ENCODE peak calls at places on chromosomes 2 and 18, in ten cellular contexts. J is stomach, D is COR-L47, P is neural crest cell, G is NCI-H510A treated with DMSO at 0.1 percent for 48 hours, T is Right ventricle myocardium inferior, N is heart left ventricle, L is GM19239, V is head of caudate nucleus, A is fibroblast of gingiva. M is an unnamed sample.

GRCh38 chr18:26317353-26317865 is 91.2 kb downstream of the TAF4B start:
- DNase-seq in P (no peak), G (no peak), N (no peak), A (peak; percentile 73), J (no peak), D (no peak), V (no peak), L (no peak), T (no peak), M (no peak)

GRCh38 chr2:106127282-106127771 is 66.8 kb downstream of the UXS1 start:
- DNase-seq in J (no peak), L (no peak), A (peak; percentile 18), P (no peak), G (no peak), D (no peak), N (no peak), T (no peak), V (no peak), M (no peak)

GRCh38 chr18:45749918-45750689 is 26.1 kb downstream of the SLC14A1 start:
- DNase-seq in G (no peak), J (no peak), T (no peak), N (no peak), P (no peak), L (no peak), A (no peak), V (no peak), D (no peak), M (no peak)

GRCh38 chr2:55848096-55848495 is 75.5 kb downstream of the EFEMP1 start:
- DNase-seq in A (no peak), L (no peak), P (no peak), G (no peak), V (no peak), J (no peak), T (no peak), N (no peak), D (no peak), M (no peak)

GRCh38 chr2:162029287-162029901 is 44.6 kb downstream of the DPP4 start:
- DNase-seq in L (no peak), P (no peak), N (peak; percentile 54), J (peak; percentile 27), T (peak; percentile 68), G (no peak), V (peak; percentile 8), D (no peak), A (peak; percentile 67), M (no peak)

GRCh38 chr2:20221169-20221938 is 3.6 kb downstream of the SDC1 start:
- DNase-seq in P (no peak), T (no peak), G (no peak), D (no peak), N (no peak), V (no peak), L (no peak), J (no peak), A (peak; percentile 61), M (no peak)

GRCh38 chr18:26621161-26622026 is 73.0 kb upstream of the KCTD1 start:
- DNase-seq in N (peak; percentile 33), V (peak; percentile 44), G (no peak), L (peak; percentile 20), P (peak; percentile 41), A (no peak), D (no peak), T (no peak), J (peak; percentile 59), M (peak; percentile 34)

GRCh38 chr2:21800356-21800755 is 676.6 kb downstream of the TDRD15 start:
- DNase-seq in V (no peak), D (no peak), A (no peak), T (peak; percentile 9), P (no peak), N (no peak), L (no peak), G (no peak), J (no peak), M (no peak)

GRCh38 chr18:9513971-9514512 is 38.7 kb downstream of the RALBP1 start:
- DNase-seq in V (no peak), L (no peak), J (no peak), D (no peak), N (no peak), P (no peak), T (no peak), G (no peak), A (peak; percentile 52), M (no peak)

GRCh38 chr2:30226144-30227032 is 4.9 kb upstream of the LBH start:
- DNase-seq in P (no peak), D (no peak), J (no peak), V (no peak), T (no peak), G (no peak), L (no peak), A (no peak), N (no peak), M (no peak)

GRCh38 chr2:191679818-191680600 is 2.1 kb downstream of the NABP1 start:
- DNase-seq in T (no peak), D (no peak), N (no peak), V (no peak), J (no peak), L (no peak), A (peak; percentile 55), G (no peak), P (no peak), M (no peak)

GRCh38 chr2:96147593-96148201 is 2.5 kb upstream of the DUSP2 start:
- DNase-seq in T (no peak), D (no peak), V (no peak), N (no peak), J (no peak), L (no peak), P (no peak), G (no peak), A (no peak), M (no peak)

GRCh38 chr2:74399785-74400184 is 19.7 kb upstream of the DCTN1 start:
- DNase-seq in A (no peak), T (no peak), N (no peak), G (peak; percentile 40), P (no peak), D (peak; percentile 11), J (no peak), L (no peak), V (no peak), M (no peak)

GRCh38 chr2:237389831-237390230 is 24.1 kb downstream of the COL6A3 start:
- DNase-seq in J (no peak), T (no peak), A (no peak), D (no peak), N (no peak), G (no peak), P (no peak), V (no peak), L (no peak), M (no peak)

GRCh38 chr2:99960724-99961566 is 181.4 kb downstream of the AFF3 start:
- DNase-seq in V (peak; percentile 8), D (no peak), G (no peak), A (no peak), P (no peak), J (peak; percentile 73), T (no peak), N (peak; percentile 63), L (no peak), M (no peak)

GRCh38 chr2:18209934-18210639 is 331.6 kb downstream of the KCNS3 start:
- DNase-seq in N (no peak), T (no peak), V (no peak), L (no peak), G (peak; percentile 88), J (no peak), A (no peak), P (no peak), D (peak; percentile 47), M (no peak)

GRCh38 chr2:32697156-32697555 is 69.3 kb downstream of the TTC27 start:
- DNase-seq in N (no peak), A (peak; percentile 70), T (no peak), D (no peak), P (no peak), V (no peak), L (no peak), J (no peak), G (no peak), M (no peak)

GRCh38 chr2:210503622-210504300 is 27.2 kb upstream of the LANCL1 start:
- DNase-seq in D (peak; percentile 46), N (no peak), V (peak; percentile 69), G (no peak), P (no peak), L (no peak), T (no peak), J (no peak), A (peak; percentile 17), M (no peak)

GRCh38 chr18:54939375-54939917 is 19.8 kb downstream of the CCDC68 start:
- DNase-seq in D (no peak), P (no peak), G (no peak), L (no peak), J (no peak), V (no peak), A (no peak), T (no peak), N (no peak), M (no peak)

GRCh38 chr2:37318401-37318800 is 6.2 kb downstream of the PRKD3 start:
- DNase-seq in T (no peak), N (no peak), P (no peak), J (no peak), D (no peak), V (no peak), A (peak; percentile 40), L (peak; percentile 10), G (no peak), M (no peak)

GRCh38 chr2:42223822-42224268 is 54.7 kb downstream of the EML4 start:
- DNase-seq in P (no peak), N (no peak), T (no peak), A (peak; percentile 36), G (no peak), D (no peak), V (no peak), J (no peak), L (no peak), M (no peak)

GRCh38 chr2:120737802-120738516 is 2.3 kb downstream of the GLI2 start:
- DNase-seq in N (no peak), P (no peak), T (no peak), D (peak; percentile 66), V (no peak), G (peak; percentile 66), L (no peak), J (peak; percentile 71), A (no peak), M (no peak)

GRCh38 chr2:214069254-214069653 is 341.6 kb upstream of the VWC2L start:
- DNase-seq in N (no peak), V (no peak), A (peak; percentile 81), T (no peak), J (no peak), G (no peak), D (no peak), L (no peak), P (no peak), M (no peak)

GRCh38 chr18:10530852-10531251 is 5.0 kb downstream of the NAPG start:
- DNase-seq in P (no peak), L (no peak), T (no peak), N (no peak), A (no peak), G (no peak), V (no peak), J (no peak), D (no peak), M (no peak)

GRCh38 chr18:78753240-78753639 is 226.4 kb upstream of the SALL3 start:
- DNase-seq in D (no peak), N (no peak), J (peak; percentile 25), T (no peak), G (no peak), V (no peak), L (no peak), A (no peak), P (no peak), M (no peak)

GRCh38 chr18:48072428-48073204 is 142.2 kb upstream of the SMAD2 start:
- DNase-seq in J (no peak), D (no peak), V (no peak), L (no peak), T (no peak), A (peak; percentile 32), G (no peak), P (no peak), N (peak; percentile 53), M (no peak)

GRCh38 chr2:27959496-27959895 is 69.0 kb downstream of the BABAM2 start:
- DNase-seq in G (no peak), N (peak; percentile 42), J (no peak), D (no peak), T (no peak), L (no peak), A (peak; percentile 62), P (no peak), V (no peak), M (no peak)

GRCh38 chr2:18047896-18048657 is 169.6 kb downstream of the KCNS3 start:
- DNase-seq in D (no peak), A (peak; percentile 14), V (no peak), N (no peak), P (no peak), J (no peak), L (no peak), G (no peak), T (no peak), M (no peak)

M was measured in GM12891.